ENCODE peak calls at places on chromosomes 2 and 18, in eight cellular contexts. B is GM23248; Z is naive thymus-derived CD8-positive, alpha-beta T cell; P is stimulated activated CD4-positive, alpha-beta T cell treated with anti-CD3 and anti-CD28 coated beads, Interleukin-15, amount 100 ng/mL, for 48 hours; V is NCI-H1417; I is NCI-H774; Y is stomach; H is hepatocyte. N is an unnamed sample.

GRCh38 chr2:55010149-55010591 is 40.1 kb downstream of the RTN4 start:
- DNase-seq in B (peak; percentile 87), Z (peak; percentile 60), P (no peak), V (no peak), I (no peak), Y (peak; percentile 65), H (peak; percentile 76), N (peak; percentile 26)

GRCh38 chr2:25035537-25036220 is 6.2 kb upstream of the EFR3B start:
- DNase-seq in B (no peak), Z (no peak), P (no peak), V (peak; percentile 42), I (no peak), Y (no peak), H (no peak), N (no peak)

GRCh38 chr2:137873860-137874259 is 90.4 kb upstream of the HNMT start:
- DNase-seq in B (no peak), Z (no peak), P (no peak), V (no peak), I (no peak), Y (no peak), H (no peak), N (no peak)

GRCh38 chr2:111108745-111109271 is 11.9 kb upstream of the BCL2L11 start:
- DNase-seq in B (no peak), Z (no peak), P (no peak), V (no peak), I (no peak), Y (no peak), H (no peak), N (no peak)

GRCh38 chr2:216692636-216693413 is 2.5 kb downstream of the IGFBP5 start:
- DNase-seq in B (peak; percentile 75), Z (peak; percentile 80), P (peak; percentile 32), V (peak; percentile 90), I (peak; percentile 92), Y (peak; percentile 81), H (peak; percentile 88), N (peak; percentile 95)

GRCh38 chr2:240429872-240430491 is 5.5 kb upstream of the GPC1 start:
- DNase-seq in B (no peak), Z (no peak), P (no peak), V (no peak), I (no peak), Y (peak; percentile 19), H (no peak), N (no peak)

GRCh38 chr2:10962004-10962403 is 50.3 kb downstream of the KCNF1 start:
- DNase-seq in B (no peak), Z (no peak), P (no peak), V (no peak), I (no peak), Y (no peak), H (no peak), N (no peak)

GRCh38 chr2:2830576-2830975 is 499.5 kb upstream of the MYT1L start:
- DNase-seq in B (no peak), Z (no peak), P (no peak), V (no peak), I (no peak), Y (peak; percentile 8), H (no peak), N (no peak)

GRCh38 chr2:57373530-57373929 is 673.1 kb upstream of the VRK2 start:
- DNase-seq in B (peak; percentile 82), Z (no peak), P (no peak), V (no peak), I (no peak), Y (no peak), H (no peak), N (no peak)

GRCh38 chr18:13619505-13620205 is 106.7 kb downstream of the FAM210A start:
- DNase-seq in B (no peak), Z (no peak), P (no peak), V (no peak), I (no peak), Y (no peak), H (no peak), N (no peak)

GRCh38 chr18:46073474-46074331 is 1.6 kb upstream of the PSTPIP2 start:
- DNase-seq in B (peak; percentile 81), Z (peak; percentile 75), P (no peak), V (peak; percentile 55), I (peak; percentile 46), Y (peak; percentile 35), H (peak; percentile 79), N (peak; percentile 77)

GRCh38 chr2:21251216-21251971 is 127.6 kb downstream of the TDRD15 start:
- DNase-seq in B (no peak), Z (no peak), P (no peak), V (no peak), I (peak; percentile 90), Y (no peak), H (peak; percentile 22), N (peak; percentile 17)

GRCh38 chr2:32355976-32356734 is 668 bp upstream of the BIRC6 start:
- DNase-seq in B (no peak), Z (peak; percentile 18), P (no peak), V (peak; percentile 74), I (no peak), Y (no peak), H (no peak), N (no peak)

GRCh38 chr2:228602277-228602676 is 420.8 kb upstream of the SPHKAP start:
- DNase-seq in B (peak; percentile 36), Z (no peak), P (no peak), V (no peak), I (no peak), Y (no peak), H (no peak), N (no peak)

GRCh38 chr2:144444418-144444817 is 75.5 kb downstream of the ZEB2 start:
- DNase-seq in B (no peak), Z (no peak), P (no peak), V (no peak), I (no peak), Y (no peak), H (no peak), N (no peak)

GRCh38 chr2:20062615-20063545 is 11.5 kb upstream of the LAPTM4A start:
- DNase-seq in B (peak; percentile 85), Z (no peak), P (no peak), V (peak; percentile 29), I (no peak), Y (no peak), H (peak; percentile 53), N (no peak)

GRCh38 chr2:86760371-86760770 is 30.3 kb downstream of the CD8A start:
- DNase-seq in B (no peak), Z (no peak), P (no peak), V (no peak), I (no peak), Y (no peak), H (no peak), N (no peak)

GRCh38 chr2:12005886-12006681 is 259.7 kb downstream of the LPIN1 start:
- DNase-seq in B (no peak), Z (peak; percentile 78), P (peak; percentile 54), V (no peak), I (no peak), Y (peak; percentile 74), H (peak; percentile 17), N (peak; percentile 5)

GRCh38 chr2:237904806-237905599 is 45.6 kb downstream of the RAMP1 start:
- DNase-seq in B (peak; percentile 88), Z (no peak), P (no peak), V (no peak), I (no peak), Y (no peak), H (no peak), N (no peak)